ENCODE peak calls at places on chromosome 4, in five cellular contexts. L, I, S, O and N are unnamed samples.

GRCh38 chr4:147772459-147772969 is 40.6 kb downstream of the ARHGAP10 start:
- DNase-seq in L (peak; percentile 71), I (no peak), S (no peak), O (peak; percentile 92), N (no peak)

GRCh38 chr4:2168469-2169319 is 73.2 kb downstream of the HAUS3 start:
- DNase-seq in L (no peak), I (no peak), S (no peak), O (no peak), N (no peak)

GRCh38 chr4:52645315-52645714 is 13.8 kb downstream of the USP46 start:
- DNase-seq in L (no peak), I (no peak), S (no peak), O (no peak), N (no peak)

GRCh38 chr4:80365928-80366327 is 30.4 kb downstream of the CFAP299 start:
- DNase-seq in L (peak; percentile 68), I (no peak), S (no peak), O (peak; percentile 76), N (no peak)

GRCh38 chr4:97152159-97152558 is 991.1 kb downstream of the STPG2 start:
- DNase-seq in L (no peak), I (no peak), S (no peak), O (no peak), N (no peak)

GRCh38 chr4:152369203-152369902 is 166.5 kb downstream of the FBXW7 start:
- DNase-seq in L (no peak), I (no peak), S (no peak), O (no peak), N (no peak)

GRCh38 chr4:38921151-38921550 is 53.5 kb downstream of the FAM114A1 start:
- DNase-seq in L (no peak), I (no peak), S (no peak), O (no peak), N (no peak)

GRCh38 chr4:157886650-157887049 is 286.2 kb downstream of the GASK1B start:
- DNase-seq in L (no peak), I (no peak), S (no peak), O (no peak), N (no peak)

GRCh38 chr4:3307486-3307885 is 14.7 kb downstream of the RGS12 start:
- DNase-seq in L (no peak), I (no peak), S (peak; percentile 39), O (no peak), N (no peak)

GRCh38 chr4:140888059-140888458 is 131.9 kb upstream of the TBC1D9 start:
- DNase-seq in L (no peak), I (no peak), S (no peak), O (no peak), N (no peak)

GRCh38 chr4:3630934-3631585 is 98.8 kb upstream of the LRPAP1 start:
- DNase-seq in L (no peak), I (no peak), S (peak; percentile 87), O (no peak), N (peak; percentile 18)

GRCh38 chr4:681736-682451 is 7.1 kb downstream of the SLC49A3 start:
- DNase-seq in L (no peak), I (no peak), S (peak; percentile 87), O (no peak), N (no peak)

GRCh38 chr4:106032851-106033286 is 137.6 kb downstream of the NPNT start:
- DNase-seq in L (peak; percentile 7), I (no peak), S (peak; percentile 41), O (no peak), N (no peak)

GRCh38 chr4:142264961-142265360 is 581.1 kb downstream of the INPP4B start:
- DNase-seq in L (peak; percentile 27), I (no peak), S (no peak), O (peak; percentile 94), N (no peak)

GRCh38 chr4:153001626-153002025 is 65.5 kb downstream of the FHDC1 start:
- DNase-seq in L (no peak), I (no peak), S (no peak), O (no peak), N (no peak)

GRCh38 chr4:2583517-2583916 is 47.1 kb downstream of the FAM193A start:
- DNase-seq in L (peak; percentile 35), I (no peak), S (no peak), O (peak; percentile 41), N (no peak)

GRCh38 chr4:185004562-185005208 is 13.6 kb upstream of the HELT start:
- DNase-seq in L (no peak), I (peak; percentile 30), S (peak; percentile 92), O (no peak), N (no peak)

GRCh38 chr4:74623041-74623440 is 171.3 kb downstream of the BTC start:
- DNase-seq in L (no peak), I (no peak), S (no peak), O (peak; percentile 24), N (no peak)

GRCh38 chr4:80235451-80235850 is 31.0 kb upstream of the FGF5 start:
- DNase-seq in L (no peak), I (no peak), S (no peak), O (peak; percentile 82), N (no peak)

GRCh38 chr4:4549534-4549933 is 7.7 kb upstream of the STX18 start:
- DNase-seq in L (no peak), I (no peak), S (no peak), O (no peak), N (no peak)

GRCh38 chr4:94892051-94892450 is 134.3 kb downstream of the BMPR1B start:
- DNase-seq in L (no peak), I (no peak), S (no peak), O (no peak), N (no peak)

GRCh38 chr4:120858776-120859175 is 63.8 kb downstream of the PRDM5 start:
- DNase-seq in L (peak; percentile 75), I (no peak), S (no peak), O (peak; percentile 59), N (no peak)

GRCh38 chr4:140046573-140046972 is 107.4 kb downstream of the MAML3 start:
- DNase-seq in L (no peak), I (no peak), S (no peak), O (no peak), N (no peak)

GRCh38 chr4:144300616-144301015 is 160.1 kb upstream of the GYPA start:
- DNase-seq in L (no peak), I (no peak), S (no peak), O (no peak), N (no peak)

GRCh38 chr4:156971623-156972369 is at the start of gene PDGFC:
- DNase-seq in L (peak; percentile 85), I (peak; percentile 74), S (peak; percentile 94), O (peak; percentile 65), N (peak; percentile 82)

GRCh38 chr4:3767569-3768288 is 1.5 kb downstream of the ADRA2C start:
- DNase-seq in L (no peak), I (no peak), S (no peak), O (no peak), N (no peak)

GRCh38 chr4:7015383-7016035 is 27.7 kb upstream of the TADA2B start:
- DNase-seq in L (no peak), I (no peak), S (no peak), O (no peak), N (no peak)

GRCh38 chr4:99389606-99390005 is 37.1 kb upstream of the ADH1C start:
- DNase-seq in L (no peak), I (no peak), S (no peak), O (peak; percentile 64), N (peak; percentile 28)

GRCh38 chr4:42768125-42768748 is 111.3 kb upstream of the ATP8A1 start:
- DNase-seq in L (no peak), I (no peak), S (no peak), O (no peak), N (no peak)

GRCh38 chr4:59598233-59598618 is 1601.9 kb upstream of the ADGRL3 start:
- DNase-seq in L (no peak), I (no peak), S (no peak), O (no peak), N (no peak)

GRCh38 chr4:8869879-8870646 is 1.6 kb downstream of the HMX1 start:
- DNase-seq in L (no peak), I (no peak), S (no peak), O (no peak), N (no peak)
- H3K4me3 ChIP-seq in L (no peak overlapping the region), I (no peak overlapping the region), S (no peak overlapping the region), O (no peak overlapping the region), N (no peak overlapping the region)

GRCh38 chr4:127634181-127634580 is 1.4 kb downstream of the INTU start:
- DNase-seq in L (peak; percentile 28), I (no peak), S (no peak), O (peak; percentile 92), N (no peak)
- H3K4me3 ChIP-seq in L (no peak overlapping the region), I (no peak overlapping the region), S (no peak overlapping the region), O (no peak overlapping the region), N (no peak overlapping the region)

GRCh38 chr4:126778348-126778747 is 854.4 kb upstream of the INTU start:
- DNase-seq in L (peak; percentile 74), I (no peak), S (no peak), O (peak; percentile 83), N (no peak)

GRCh38 chr4:126779001-126779400 is 853.8 kb upstream of the INTU start:
- DNase-seq in L (no peak), I (no peak), S (no peak), O (no peak), N (no peak)

GRCh38 chr4:126777649-126778048 is 855.1 kb upstream of the INTU start:
- DNase-seq in L (peak; percentile 79), I (no peak), S (no peak), O (peak; percentile 94), N (no peak)

GRCh38 chr4:126775485-126776106 is 857.2 kb upstream of the INTU start:
- DNase-seq in L (no peak), I (no peak), S (no peak), O (no peak), N (no peak)

GRCh38 chr4:126776361-126776760 is 856.4 kb upstream of the INTU start:
- DNase-seq in L (no peak), I (no peak), S (no peak), O (no peak), N (no peak)
- H3K4me3 ChIP-seq in L (no peak overlapping the region), I (no peak overlapping the region), S (no peak overlapping the region), O (no peak overlapping the region), N (no peak overlapping the region)

GRCh38 chr4:44912980-44913379 is 186.6 kb upstream of the GNPDA2 start:
- DNase-seq in L (no peak), I (no peak), S (no peak), O (no peak), N (no peak)

GRCh38 chr4:44914223-44914622 is 187.9 kb upstream of the GNPDA2 start:
- DNase-seq in L (no peak), I (no peak), S (no peak), O (no peak), N (no peak)

DNA sequence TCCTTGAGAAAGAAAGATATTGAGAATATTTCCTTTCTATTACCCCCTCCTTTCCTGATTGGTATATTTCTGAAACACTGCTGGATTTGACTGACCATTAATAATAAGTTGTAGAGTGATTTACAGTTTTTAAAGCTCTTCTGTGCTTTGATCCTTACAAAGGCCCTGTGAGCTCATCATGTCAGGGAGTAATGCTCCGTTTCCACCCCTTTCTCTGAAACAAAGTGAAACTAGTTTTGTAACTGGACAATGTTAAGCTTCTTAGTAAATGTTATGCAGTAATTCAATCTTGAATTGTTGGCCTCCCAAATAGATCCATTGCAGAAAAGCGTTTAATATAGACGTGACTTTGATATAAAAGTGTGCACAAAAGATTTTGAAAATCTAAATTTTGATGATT is 190.1 kb upstream of the GNPDA2 start:
- DNase-seq in L (no peak), I (no peak), S (no peak), O (no peak), N (no peak)
- H3K4me3 ChIP-seq in L (no peak overlapping the region), I (no peak overlapping the region), S (peak overlapping the region; percentile 51), O (no peak overlapping the region), N (peak overlapping the region; percentile 14)

GRCh38 chr4:54440394-54441223 is 211.5 kb downstream of the PDGFRA start:
- DNase-seq in L (peak; percentile 23), I (no peak), S (no peak), O (peak; percentile 34), N (no peak)
- H3K4me3 ChIP-seq in L (peak overlapping the region; percentile 7), I (no peak overlapping the region), S (no peak overlapping the region), O (no peak overlapping the region), N (peak overlapping the region; percentile 2)